ENCODE peak calls at places on chromosome 4, in ten cellular contexts. One of them, this sample, is unnamed.

GRCh38 chr4:74157116-74157742 is 689 bp upstream of the MTHFD2L start:
- DNase-seq in hepatocyte: no peak
- DNase-seq in right cardiac atrium: no peak
- DNase-seq in naive thymus-derived CD4-positive, alpha-beta T cell: no peak
- DNase-seq in aorta: no peak
- DNase-seq in SJSA1: no peak
- DNase-seq in T-helper 2 cell: no peak
- DNase-seq in dorsolateral prefrontal cortex: no peak
- DNase-seq in stimulated activated CD8-positive, alpha-beta memory T cell treated with anti-CD3 and anti-CD28 coated beads, Interleukin-2, amount 100 ng/mL, for 1 hour: no peak
- DNase-seq in NB4: peak
- DNase-seq in this sample: no peak

GRCh38 chr4:168558587-168558986 is 61.7 kb downstream of the PALLD start:
- DNase-seq in stimulated activated CD8-positive, alpha-beta memory T cell treated with anti-CD3 and anti-CD28 coated beads, Interleukin-2, amount 100 ng/mL, for 1 hour: no peak
- DNase-seq in NB4: no peak
- DNase-seq in hepatocyte: no peak
- DNase-seq in T-helper 2 cell: no peak
- DNase-seq in naive thymus-derived CD4-positive, alpha-beta T cell: no peak
- DNase-seq in right cardiac atrium: no peak
- DNase-seq in dorsolateral prefrontal cortex: no peak
- DNase-seq in SJSA1: no peak
- DNase-seq in aorta: no peak
- DNase-seq in this sample: no peak

GRCh38 chr4:7744131-7744804 is 195.4 kb downstream of the AFAP1 start:
- DNase-seq in aorta: no peak
- DNase-seq in NB4: no peak
- DNase-seq in T-helper 2 cell: no peak
- DNase-seq in dorsolateral prefrontal cortex: no peak
- DNase-seq in naive thymus-derived CD4-positive, alpha-beta T cell: no peak
- DNase-seq in stimulated activated CD8-positive, alpha-beta memory T cell treated with anti-CD3 and anti-CD28 coated beads, Interleukin-2, amount 100 ng/mL, for 1 hour: no peak
- DNase-seq in SJSA1: no peak
- DNase-seq in right cardiac atrium: peak
- DNase-seq in hepatocyte: no peak
- DNase-seq in this sample: no peak

GRCh38 chr4:88823058-88823919 is 125.7 kb upstream of the NAP1L5 start:
- DNase-seq in NB4: peak
- DNase-seq in aorta: peak
- DNase-seq in SJSA1: peak
- DNase-seq in dorsolateral prefrontal cortex: peak
- DNase-seq in stimulated activated CD8-positive, alpha-beta memory T cell treated with anti-CD3 and anti-CD28 coated beads, Interleukin-2, amount 100 ng/mL, for 1 hour: peak
- DNase-seq in naive thymus-derived CD4-positive, alpha-beta T cell: peak
- DNase-seq in hepatocyte: peak
- DNase-seq in T-helper 2 cell: peak
- DNase-seq in right cardiac atrium: peak
- DNase-seq in this sample: no peak

GRCh38 chr4:70901607-70901983 is 574 bp upstream of the MOB1B start:
- DNase-seq in SJSA1: no peak
- DNase-seq in hepatocyte: no peak
- DNase-seq in dorsolateral prefrontal cortex: no peak
- DNase-seq in naive thymus-derived CD4-positive, alpha-beta T cell: no peak
- DNase-seq in aorta: no peak
- DNase-seq in NB4: no peak
- DNase-seq in T-helper 2 cell: no peak
- DNase-seq in stimulated activated CD8-positive, alpha-beta memory T cell treated with anti-CD3 and anti-CD28 coated beads, Interleukin-2, amount 100 ng/mL, for 1 hour: no peak
- DNase-seq in right cardiac atrium: no peak
- DNase-seq in this sample: peak

GRCh38 chr4:81790477-81790876 is 318.8 kb upstream of the RASGEF1B start:
- DNase-seq in NB4: no peak
- DNase-seq in stimulated activated CD8-positive, alpha-beta memory T cell treated with anti-CD3 and anti-CD28 coated beads, Interleukin-2, amount 100 ng/mL, for 1 hour: no peak
- DNase-seq in hepatocyte: no peak
- DNase-seq in aorta: no peak
- DNase-seq in naive thymus-derived CD4-positive, alpha-beta T cell: no peak
- DNase-seq in SJSA1: no peak
- DNase-seq in T-helper 2 cell: no peak
- DNase-seq in dorsolateral prefrontal cortex: no peak
- DNase-seq in right cardiac atrium: no peak
- DNase-seq in this sample: no peak

GRCh38 chr4:165684177-165684870 is 188.7 kb upstream of the TLL1 start:
- DNase-seq in stimulated activated CD8-positive, alpha-beta memory T cell treated with anti-CD3 and anti-CD28 coated beads, Interleukin-2, amount 100 ng/mL, for 1 hour: no peak
- DNase-seq in aorta: no peak
- DNase-seq in hepatocyte: no peak
- DNase-seq in NB4: no peak
- DNase-seq in naive thymus-derived CD4-positive, alpha-beta T cell: no peak
- DNase-seq in SJSA1: no peak
- DNase-seq in right cardiac atrium: no peak
- DNase-seq in dorsolateral prefrontal cortex: no peak
- DNase-seq in T-helper 2 cell: no peak
- DNase-seq in this sample: no peak

GRCh38 chr4:98113005-98113404 is 30.3 kb downstream of the STPG2 start:
- DNase-seq in SJSA1: no peak
- DNase-seq in NB4: peak
- DNase-seq in T-helper 2 cell: no peak
- DNase-seq in dorsolateral prefrontal cortex: peak
- DNase-seq in aorta: no peak
- DNase-seq in right cardiac atrium: no peak
- DNase-seq in stimulated activated CD8-positive, alpha-beta memory T cell treated with anti-CD3 and anti-CD28 coated beads, Interleukin-2, amount 100 ng/mL, for 1 hour: no peak
- DNase-seq in hepatocyte: peak
- DNase-seq in naive thymus-derived CD4-positive, alpha-beta T cell: no peak
- DNase-seq in this sample: peak

GRCh38 chr4:74814052-74814451 is 19.7 kb upstream of the BTC start:
- DNase-seq in stimulated activated CD8-positive, alpha-beta memory T cell treated with anti-CD3 and anti-CD28 coated beads, Interleukin-2, amount 100 ng/mL, for 1 hour: no peak
- DNase-seq in T-helper 2 cell: no peak
- DNase-seq in hepatocyte: no peak
- DNase-seq in SJSA1: no peak
- DNase-seq in naive thymus-derived CD4-positive, alpha-beta T cell: no peak
- DNase-seq in right cardiac atrium: no peak
- DNase-seq in aorta: no peak
- DNase-seq in dorsolateral prefrontal cortex: no peak
- DNase-seq in NB4: no peak
- DNase-seq in this sample: no peak

GRCh38 chr4:64385177-64385549 is 24.1 kb downstream of the TECRL start:
- DNase-seq in SJSA1: no peak
- DNase-seq in aorta: no peak
- DNase-seq in stimulated activated CD8-positive, alpha-beta memory T cell treated with anti-CD3 and anti-CD28 coated beads, Interleukin-2, amount 100 ng/mL, for 1 hour: no peak
- DNase-seq in naive thymus-derived CD4-positive, alpha-beta T cell: no peak
- DNase-seq in hepatocyte: no peak
- DNase-seq in NB4: no peak
- DNase-seq in right cardiac atrium: peak
- DNase-seq in T-helper 2 cell: no peak
- DNase-seq in dorsolateral prefrontal cortex: no peak
- DNase-seq in this sample: no peak

GRCh38 chr4:48699470-48699869 is 80.6 kb downstream of the FRYL start:
- DNase-seq in SJSA1: no peak
- DNase-seq in right cardiac atrium: no peak
- DNase-seq in T-helper 2 cell: no peak
- DNase-seq in naive thymus-derived CD4-positive, alpha-beta T cell: no peak
- DNase-seq in NB4: no peak
- DNase-seq in stimulated activated CD8-positive, alpha-beta memory T cell treated with anti-CD3 and anti-CD28 coated beads, Interleukin-2, amount 100 ng/mL, for 1 hour: no peak
- DNase-seq in aorta: no peak
- DNase-seq in hepatocyte: peak
- DNase-seq in dorsolateral prefrontal cortex: no peak
- DNase-seq in this sample: no peak

GRCh38 chr4:139177049-139177887 is at the start of gene ELF2:
- DNase-seq in SJSA1: peak
- DNase-seq in naive thymus-derived CD4-positive, alpha-beta T cell: peak
- DNase-seq in hepatocyte: peak
- DNase-seq in right cardiac atrium: peak
- DNase-seq in dorsolateral prefrontal cortex: peak
- DNase-seq in stimulated activated CD8-positive, alpha-beta memory T cell treated with anti-CD3 and anti-CD28 coated beads, Interleukin-2, amount 100 ng/mL, for 1 hour: peak
- DNase-seq in T-helper 2 cell: peak
- DNase-seq in NB4: peak
- DNase-seq in aorta: peak
- DNase-seq in this sample: peak

GRCh38 chr4:26787461-26788340 is 72.9 kb upstream of the STIM2 start:
- DNase-seq in naive thymus-derived CD4-positive, alpha-beta T cell: peak
- DNase-seq in NB4: peak
- DNase-seq in SJSA1: no peak
- DNase-seq in dorsolateral prefrontal cortex: no peak
- DNase-seq in T-helper 2 cell: no peak
- DNase-seq in right cardiac atrium: peak
- DNase-seq in aorta: peak
- DNase-seq in hepatocyte: peak
- DNase-seq in stimulated activated CD8-positive, alpha-beta memory T cell treated with anti-CD3 and anti-CD28 coated beads, Interleukin-2, amount 100 ng/mL, for 1 hour: no peak
- DNase-seq in this sample: peak

GRCh38 chr4:153502584-153502983 is 36.4 kb downstream of the TMEM131L start:
- DNase-seq in hepatocyte: no peak
- DNase-seq in aorta: no peak
- DNase-seq in NB4: no peak
- DNase-seq in naive thymus-derived CD4-positive, alpha-beta T cell: no peak
- DNase-seq in T-helper 2 cell: no peak
- DNase-seq in stimulated activated CD8-positive, alpha-beta memory T cell treated with anti-CD3 and anti-CD28 coated beads, Interleukin-2, amount 100 ng/mL, for 1 hour: no peak
- DNase-seq in dorsolateral prefrontal cortex: no peak
- DNase-seq in right cardiac atrium: no peak
- DNase-seq in SJSA1: no peak
- DNase-seq in this sample: no peak

GRCh38 chr4:157075811-157076577 is at the start of gene GLRB:
- DNase-seq in naive thymus-derived CD4-positive, alpha-beta T cell: no peak
- DNase-seq in NB4: no peak
- DNase-seq in right cardiac atrium: peak
- DNase-seq in hepatocyte: peak
- DNase-seq in T-helper 2 cell: no peak
- DNase-seq in SJSA1: peak
- DNase-seq in stimulated activated CD8-positive, alpha-beta memory T cell treated with anti-CD3 and anti-CD28 coated beads, Interleukin-2, amount 100 ng/mL, for 1 hour: no peak
- DNase-seq in aorta: peak
- DNase-seq in dorsolateral prefrontal cortex: no peak
- DNase-seq in this sample: peak

This sample was measured in Karpas-422.